ENCODE peak calls at places on chromosomes 2 and 18, in eight cellular contexts. G is psoas muscle, U is cardiac muscle cell, J is RWPE1, Q is AG04450, Z is PC-3, K is Peyer's patch, R is aorta. X is an unnamed sample.

GRCh38 chr2:77457665-77458064 is 64.5 kb downstream of the LRRTM4 start:
- DNase-seq in G (no peak), Q (no peak), R (no peak), U (no peak), Z (no peak), K (no peak), J (no peak), X (no peak)

GRCh38 chr18:9661564-9661963 is 46.5 kb upstream of the RAB31 start:
- DNase-seq in R (no peak), Q (no peak), K (no peak), U (peak; percentile 23), J (no peak), G (no peak), Z (peak; percentile 56), X (no peak)

GRCh38 chr2:167988296-167988695 is 259.1 kb downstream of the STK39 start:
- DNase-seq in Q (no peak), K (no peak), Z (no peak), R (no peak), G (no peak), U (no peak), J (no peak), X (no peak)

GRCh38 chr18:35311506-35311905 is 21.5 kb upstream of the ZSCAN30 start:
- DNase-seq in G (no peak), K (no peak), R (no peak), Z (no peak), Q (no peak), J (peak; percentile 11), U (peak; percentile 51), X (peak; percentile 57)

GRCh38 chr2:238811765-238812164 is 36.1 kb upstream of the TWIST2 start:
- DNase-seq in J (no peak), R (no peak), U (peak; percentile 19), G (no peak), Q (no peak), Z (no peak), K (no peak), X (no peak)

GRCh38 chr18:28284132-28284531 is 107.2 kb upstream of the CDH2 start:
- DNase-seq in Q (peak; percentile 7), G (no peak), Z (peak; percentile 94), J (peak; percentile 10), R (no peak), K (no peak), U (no peak), X (no peak)

GRCh38 chr2:173865976-173866857 is 99.0 kb downstream of the SP3 start:
- DNase-seq in Z (peak; percentile 31), J (no peak), Q (no peak), U (no peak), K (no peak), R (no peak), G (no peak), X (no peak)

GRCh38 chr2:56357655-56358295 is 174.0 kb downstream of the CCDC85A start:
- DNase-seq in U (no peak), G (no peak), J (no peak), K (no peak), Q (no peak), R (no peak), Z (no peak), X (no peak)

GRCh38 chr2:197158138-197158537 is 152.4 kb downstream of the ANKRD44 start:
- DNase-seq in Q (no peak), U (no peak), G (no peak), J (no peak), R (no peak), Z (no peak), K (no peak), X (no peak)

GRCh38 chr2:102391530-102391929 is 31.4 kb upstream of the IL18RAP start:
- DNase-seq in U (peak; percentile 10), G (no peak), J (no peak), K (no peak), Q (no peak), R (no peak), Z (peak; percentile 13), X (no peak)

GRCh38 chr2:145760781-145761649 is 1241.1 kb upstream of the ZEB2 start:
- DNase-seq in G (no peak), Q (peak; percentile 57), J (peak; percentile 18), R (no peak), U (peak; percentile 86), Z (peak; percentile 95), K (no peak), X (peak; percentile 88)

GRCh38 chr2:16635796-16636699 is 29.6 kb downstream of the CYRIA start:
- DNase-seq in R (no peak), U (peak; percentile 30), Z (no peak), K (no peak), Q (no peak), G (no peak), J (no peak), X (no peak)

GRCh38 chr2:210502997-210503621 is 26.6 kb upstream of the LANCL1 start:
- DNase-seq in Z (peak; percentile 72), Q (peak; percentile 18), G (peak; percentile 30), K (peak; percentile 77), J (peak; percentile 46), U (peak; percentile 67), R (peak; percentile 54), X (peak; percentile 33)

GRCh38 chr2:171430516-171431410 is 3.0 kb downstream of the METTL8 start:
- DNase-seq in Z (no peak), U (no peak), K (no peak), R (no peak), Q (no peak), J (no peak), G (no peak), X (no peak)

GRCh38 chr2:206984206-206984605 is 44.9 kb downstream of the CPO start:
- DNase-seq in Q (peak; percentile 36), R (no peak), G (no peak), Z (peak; percentile 51), K (no peak), J (no peak), U (no peak), X (peak; percentile 44)

GRCh38 chr2:112642961-112643360 is 2.8 kb upstream of the SLC20A1 start:
- DNase-seq in Q (no peak), U (no peak), J (no peak), G (no peak), K (no peak), R (no peak), Z (no peak), X (no peak)

GRCh38 chr2:1618974-1619373 is 125.3 kb downstream of the PXDN start:
- DNase-seq in Z (peak; percentile 81), K (no peak), R (no peak), J (no peak), Q (no peak), G (no peak), U (no peak), X (no peak)

GRCh38 chr2:1622521-1623200 is 121.7 kb downstream of the PXDN start:
- DNase-seq in U (no peak), R (peak; percentile 17), Z (no peak), Q (no peak), K (no peak), J (no peak), G (no peak), X (no peak)

GRCh38 chr2:1620081-1620480 is 124.2 kb downstream of the PXDN start:
- DNase-seq in Z (no peak), Q (no peak), U (no peak), J (no peak), R (peak; percentile 17), G (no peak), K (no peak), X (no peak)

GRCh38 chr2:1621501-1621900 is 122.8 kb downstream of the PXDN start:
- DNase-seq in G (no peak), U (no peak), Q (no peak), J (no peak), R (peak; percentile 6), Z (no peak), K (no peak), X (no peak)

DNA sequence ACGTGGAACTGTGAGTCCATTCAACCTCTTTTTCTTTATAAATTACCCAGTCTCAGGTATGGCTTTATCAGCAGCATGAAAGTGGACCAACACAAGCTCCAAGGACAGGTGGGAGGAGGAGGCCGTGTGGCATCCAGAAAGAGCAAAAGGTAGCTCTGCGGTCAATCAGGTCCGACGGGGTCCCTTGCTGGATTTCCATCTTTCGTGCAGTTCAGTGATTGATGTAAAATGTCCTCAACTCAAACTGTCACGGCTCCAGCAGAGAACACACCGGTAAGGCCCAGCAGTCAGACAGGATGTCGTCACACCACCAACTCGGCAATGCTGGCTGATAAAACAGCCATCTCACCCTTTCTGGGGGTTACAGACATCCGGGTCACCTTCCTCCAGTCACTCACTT is 123.3 kb downstream of the PXDN start:
- DNase-seq in G (no peak), J (no peak), K (no peak), Z (no peak), Q (no peak), U (no peak), R (peak; percentile 15), X (no peak)
- H3K27ac ChIP-seq in G (no peak overlapping the region), J (no peak overlapping the region), K (no peak overlapping the region), Z (no peak overlapping the region), Q (no peak overlapping the region), U (no peak overlapping the region), R (no peak overlapping the region), X (no peak overlapping the region)

GRCh38 chr2:38830546-38831159 is 45.1 kb downstream of the DHX57 start:
- DNase-seq in U (no peak), J (no peak), G (no peak), Z (no peak), Q (no peak), K (no peak), R (peak; percentile 62), X (peak; percentile 23)
- H3K27ac ChIP-seq in U (no peak overlapping the region), J (no peak overlapping the region), G (no peak overlapping the region), Z (no peak overlapping the region), Q (no peak overlapping the region), K (no peak overlapping the region), R (no peak overlapping the region), X (no peak overlapping the region)

DNA sequence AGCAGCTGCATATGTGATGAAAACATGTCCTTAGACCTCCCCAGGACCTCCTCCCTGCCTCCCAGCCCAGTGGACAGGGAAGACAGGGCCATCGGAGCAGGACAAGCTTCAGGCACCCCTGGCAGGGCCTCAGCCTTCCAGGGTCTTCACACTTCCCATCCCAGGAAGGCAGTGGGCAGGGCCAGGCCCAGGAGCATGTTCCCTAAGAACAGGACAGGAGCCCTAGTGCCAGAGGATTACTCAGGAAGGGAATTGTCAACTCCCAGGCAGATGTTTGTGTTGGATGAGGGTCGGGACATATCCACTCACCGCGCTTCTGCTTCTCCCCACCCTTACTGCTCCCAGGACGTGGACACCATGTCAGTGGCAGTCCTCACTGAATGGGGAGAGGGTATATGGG is 138.9 kb downstream of the TNS1 start:
- DNase-seq in J (no peak), Q (no peak), U (no peak), K (no peak), Z (no peak), R (peak; percentile 39), G (no peak), X (no peak)
- H3K27ac ChIP-seq in J (no peak overlapping the region), Q (peak overlapping the region; percentile 39), U (no peak overlapping the region), K (no peak overlapping the region), Z (no peak overlapping the region), R (peak overlapping the region; percentile 53), G (peak overlapping the region; percentile 25), X (no peak overlapping the region)

DNA sequence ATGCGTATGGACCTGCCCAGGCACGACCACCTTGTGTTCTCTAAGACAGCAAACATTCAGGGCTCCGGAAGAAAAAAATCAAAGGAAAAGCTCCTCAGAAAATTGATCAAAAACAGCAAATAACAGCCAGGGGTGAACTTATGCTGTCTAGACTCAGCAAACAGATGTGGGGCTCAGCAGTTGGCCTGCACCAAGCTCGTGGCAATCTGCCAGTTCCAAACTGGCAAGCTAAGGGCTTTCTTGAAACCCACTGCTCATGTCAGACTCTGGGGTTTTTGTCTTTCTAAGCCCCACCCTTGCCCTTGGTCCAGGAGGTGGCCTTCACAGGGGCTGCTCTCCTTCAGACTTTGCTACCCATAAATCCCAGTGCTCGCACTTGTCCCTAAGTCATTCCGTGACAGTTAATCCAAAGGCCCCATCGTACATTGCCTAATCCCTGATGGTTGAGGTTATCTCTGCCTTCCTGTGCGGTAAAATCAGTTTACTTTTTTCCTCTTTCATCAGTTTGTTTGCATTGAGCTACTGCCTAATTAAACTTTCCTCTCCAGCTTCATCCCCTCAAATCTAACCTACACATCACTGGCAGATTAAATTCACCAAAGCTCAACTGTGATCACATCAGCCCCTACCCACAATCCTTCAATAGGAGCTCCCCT is 408.0 kb downstream of the LRATD1 start:
- DNase-seq in J (no peak), K (no peak), Q (no peak), U (no peak), Z (no peak), R (no peak), G (no peak), X (peak; percentile 52)
- H3K27ac ChIP-seq in J (no peak overlapping the region), K (peak overlapping the region; percentile 65), Q (no peak overlapping the region), U (no peak overlapping the region), Z (no peak overlapping the region), R (no peak overlapping the region), G (no peak overlapping the region), X (no peak overlapping the region)

X was measured in fibroblast of lung.